ENCODE peak calls at places on chromosomes 5 and 9, in four cellular contexts. U is mucosa of descending colon, W is sigmoid colon, E is PC-3. C is an unnamed sample.

GRCh38 chr5:169812786-169813185 is 167.5 kb downstream of the INSYN2B start:
- DNase-seq in W (no peak), U (no peak), E (no peak), C (no peak)

GRCh38 chr9:114790521-114790920 is 15.3 kb downstream of the TNFSF15 start:
- DNase-seq in U (no peak), W (no peak), E (no peak), C (no peak)

GRCh38 chr9:91896513-91897121 is 53.4 kb downstream of the ROR2 start:
- DNase-seq in U (peak; percentile 53), W (peak; percentile 84), E (no peak), C (peak; percentile 30)

GRCh38 chr9:124017064-124017928 is 5.7 kb downstream of the LHX2 start:
- DNase-seq in U (no peak), E (no peak), W (no peak), C (no peak)

GRCh38 chr5:64775288-64775687 is 6.6 kb downstream of the CWC27 start:
- DNase-seq in E (no peak), W (no peak), U (no peak), C (no peak)

GRCh38 chr5:14019768-14020167 is 75.3 kb upstream of the DNAH5 start:
- DNase-seq in E (no peak), U (no peak), W (no peak), C (no peak)

GRCh38 chr5:175689147-175689991 is 31.5 kb downstream of the HRH2 start:
- DNase-seq in E (no peak), W (peak; percentile 72), U (no peak), C (no peak)

GRCh38 chr9:36924071-36924470 is 110.0 kb downstream of the PAX5 start:
- DNase-seq in W (peak; percentile 3), E (peak; percentile 96), U (no peak), C (no peak)

GRCh38 chr9:129281506-129282145 is 103.6 kb upstream of the IER5L start:
- DNase-seq in W (peak; percentile 58), E (no peak), U (no peak), C (peak; percentile 53)

GRCh38 chr5:127875235-127876021 is 172.2 kb downstream of the CCDC192 start:
- DNase-seq in E (peak; percentile 78), U (peak; percentile 48), W (no peak), C (no peak)
- H3K4me1 ChIP-seq in E (peaks cover 17% of the 10 kb centered on the region), U (peaks cover 6% of the 10 kb centered on the region), W (peaks cover 31% of the 10 kb centered on the region), C (no peaks in the 10 kb centered on the region)

DNA sequence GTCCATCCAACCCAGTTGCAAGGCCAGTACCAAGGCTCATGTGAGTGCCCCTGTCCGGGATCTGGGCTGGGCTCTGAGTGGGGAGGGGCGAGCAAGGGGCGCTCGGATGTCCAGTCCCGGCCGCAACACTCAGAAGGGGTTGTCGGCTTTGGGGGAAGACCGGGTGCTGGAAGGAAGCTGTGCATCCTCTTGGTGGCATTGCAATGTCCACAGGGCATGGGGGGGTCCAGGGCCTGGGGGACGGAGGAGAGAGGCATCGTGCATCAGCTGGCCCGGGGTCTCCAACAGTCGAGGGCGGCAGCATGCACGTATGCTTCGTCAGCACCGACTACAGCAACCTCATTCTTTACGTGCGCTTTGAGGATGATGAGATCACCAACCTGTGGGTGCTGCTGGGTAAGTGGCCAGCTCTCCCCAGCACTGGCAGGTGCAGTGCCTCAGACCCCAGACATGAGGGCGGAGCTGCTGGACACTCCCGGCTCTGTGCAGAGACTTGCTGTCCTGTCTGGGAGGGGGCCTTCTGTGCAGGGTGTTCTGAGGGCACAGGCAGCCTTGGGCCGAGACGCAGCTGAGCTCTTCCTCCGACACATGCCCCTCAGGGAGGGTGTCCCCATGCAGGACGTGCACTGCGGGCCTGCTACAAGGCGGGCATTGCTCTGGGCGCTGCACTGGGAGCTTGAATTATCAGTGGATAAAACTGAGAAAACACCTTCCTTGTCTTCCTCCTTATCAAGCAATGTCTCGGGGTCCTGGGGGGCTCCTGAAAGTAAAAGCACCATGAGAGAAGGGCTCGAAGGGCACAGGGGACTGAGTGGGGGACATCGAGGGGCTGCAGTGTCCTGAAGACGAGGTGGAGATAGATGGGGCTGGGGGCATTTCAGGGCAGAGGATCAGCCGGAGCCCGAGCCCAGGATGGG is 22.5 kb downstream of the GLT6D1 start:
- DNase-seq in W (no peak), U (no peak), E (no peak), C (no peak)
- TF ChIP-seq CTCF in W (no peak), U (no peak), E (no peak), C (no peak)

GRCh38 chr5:1101991-1102713 is 9.7 kb downstream of the SLC12A7 start:
- DNase-seq in U (peak; percentile 57), W (peak; percentile 77), E (no peak), C (peak; percentile 97)
- H3K4me1 ChIP-seq in U (peaks cover 51% of the 10 kb centered on the region), W (peaks cover 81% of the 10 kb centered on the region), E (no peaks in the 10 kb centered on the region), C (peaks cover 3% of the 10 kb centered on the region)

DNA sequence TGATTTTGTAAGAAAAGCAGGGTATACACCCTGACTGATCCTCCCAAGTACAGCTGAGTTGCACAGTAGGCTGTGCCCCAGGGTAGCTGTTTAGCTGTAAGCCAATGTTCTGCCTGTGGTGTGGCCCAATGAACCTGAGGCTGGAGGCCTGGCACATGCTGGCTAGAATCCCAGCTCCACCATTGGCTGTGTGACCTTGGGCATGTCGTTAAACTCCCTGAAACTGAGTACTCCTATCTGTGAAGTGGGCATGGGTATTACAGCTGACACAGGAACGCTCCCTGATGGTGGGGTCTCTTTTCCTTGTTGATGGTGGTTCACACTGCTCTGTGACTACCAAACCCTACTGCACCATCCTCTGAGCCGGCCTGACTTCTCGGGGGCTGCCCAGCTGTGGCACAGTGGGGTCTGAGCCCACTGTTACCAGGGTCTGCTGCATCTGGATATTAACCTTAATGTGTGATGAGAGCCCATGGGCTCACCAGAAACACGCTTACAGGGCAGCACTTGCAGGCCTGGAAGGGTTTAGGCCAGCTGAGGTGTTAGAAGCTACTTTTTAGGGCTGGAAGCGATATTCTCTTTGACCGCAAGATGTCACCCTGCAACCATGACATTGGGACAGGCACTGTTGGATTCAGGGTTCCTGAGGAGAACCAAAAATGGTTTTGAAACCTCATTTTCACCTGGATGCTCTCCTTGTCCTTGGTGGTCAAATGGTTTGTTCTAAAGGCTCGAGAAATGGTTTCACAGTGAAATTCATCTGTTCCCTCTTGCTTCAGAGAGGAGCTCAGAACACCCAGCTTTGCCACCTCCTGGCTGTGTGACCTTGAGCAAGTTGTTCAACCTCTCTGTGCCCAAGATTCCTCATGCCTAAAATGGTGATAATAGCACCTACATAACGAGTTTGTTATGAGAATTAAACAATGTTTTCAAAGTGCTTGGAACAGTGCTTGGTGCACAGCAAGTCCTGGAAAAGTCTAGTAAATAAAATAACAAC is 6.8 kb upstream of the GADD45G start:
- DNase-seq in U (no peak), E (peak; percentile 71), W (no peak), C (no peak)
- TF ChIP-seq CTCF in U (no peak), E (peak; percentile 77), W (peak; percentile 87), C (peak; percentile 93)

GRCh38 chr9:107175039-107175438 is 108.0 kb upstream of the RAD23B start:
- DNase-seq in W (no peak), E (no peak), U (no peak), C (peak; percentile 60)
- H3K4me1 ChIP-seq in W (peaks cover 24% of the 10 kb centered on the region), E (peaks cover 13% of the 10 kb centered on the region), U (peaks cover 5% of the 10 kb centered on the region), C (no peaks in the 10 kb centered on the region)

GRCh38 chr5:110496276-110496675 is 230.2 kb downstream of the TMEM232 start:
- DNase-seq in U (no peak), E (peak; percentile 11), W (no peak), C (no peak)
- TF ChIP-seq CTCF in U (no peak), E (peak; percentile 45), W (no peak), C (no peak)

GRCh38 chr5:73204302-73204701 is 31.3 kb downstream of the TMEM174 start:
- DNase-seq in U (no peak), W (no peak), E (no peak), C (no peak)
- H3K4me1 ChIP-seq in U (peaks cover 17% of the 10 kb centered on the region), W (peaks cover 6% of the 10 kb centered on the region), E (peaks cover 3% of the 10 kb centered on the region), C (no peaks in the 10 kb centered on the region)

C was measured in right lobe of liver.